ENCODE peak calls at places on chromosome 13, in nine cellular contexts. V, J, X, N, U, H, C, S and D are unnamed samples.

GRCh38 chr13:50910483-50910805 is 853 bp downstream of the RNASEH2B start:
- DNase-seq in V (no peak), J (no peak), X (peak; percentile 25), N (no peak), U (no peak), H (peak; percentile 31), C (no peak), S (peak; percentile 48), D (no peak)

GRCh38 chr13:113959198-113959597 is 14.7 kb downstream of the C13orf46 start:
- DNase-seq in V (no peak), J (peak; percentile 3), X (no peak), N (no peak), U (no peak), H (no peak), C (no peak), S (no peak), D (no peak)

GRCh38 chr13:67080351-67080750 is 149.8 kb downstream of the PCDH9 start:
- DNase-seq in V (no peak), J (no peak), X (no peak), N (no peak), U (no peak), H (no peak), C (no peak), S (no peak), D (no peak)

GRCh38 chr13:23504188-23504587 is 66.0 kb upstream of the TNFRSF19 start:
- DNase-seq in V (no peak), J (no peak), X (peak; percentile 43), N (no peak), U (no peak), H (no peak), C (no peak), S (no peak), D (no peak)

GRCh38 chr13:81017525-81018152 is 676.7 kb upstream of the SPRY2 start:
- DNase-seq in V (no peak), J (no peak), X (no peak), N (no peak), U (peak; percentile 13), H (peak; percentile 79), C (no peak), S (peak; percentile 48), D (peak; percentile 62)

GRCh38 chr13:41470187-41470586 is 12.8 kb downstream of the RGCC start:
- DNase-seq in V (no peak), J (no peak), X (no peak), N (no peak), U (no peak), H (no peak), C (no peak), S (no peak), D (no peak)

GRCh38 chr13:45511310-45512147 is 46.8 kb downstream of the COG3 start:
- DNase-seq in V (no peak), J (no peak), X (peak; percentile 33), N (peak; percentile 55), U (no peak), H (peak; percentile 56), C (no peak), S (peak; percentile 68), D (peak; percentile 87)

GRCh38 chr13:40445557-40445990 is 220.9 kb downstream of the FOXO1 start:
- DNase-seq in V (no peak), J (peak; percentile 62), X (peak; percentile 44), N (no peak), U (peak; percentile 22), H (peak; percentile 15), C (no peak), S (peak; percentile 83), D (no peak)

GRCh38 chr13:77459616-77460015 is 75.9 kb upstream of the SCEL start:
- DNase-seq in V (no peak), J (no peak), X (no peak), N (no peak), U (no peak), H (no peak), C (no peak), S (no peak), D (no peak)

GRCh38 chr13:29817604-29818378 is 32.6 kb downstream of the UBL3 start:
- DNase-seq in V (no peak), J (no peak), X (no peak), N (no peak), U (no peak), H (no peak), C (no peak), S (no peak), D (no peak)

GRCh38 chr13:92251815-92252214 is 853.4 kb downstream of the GPC5 start:
- DNase-seq in V (no peak), J (no peak), X (no peak), N (no peak), U (no peak), H (no peak), C (no peak), S (no peak), D (no peak)

GRCh38 chr13:50068508-50068907 is 53.3 kb downstream of the KCNRG start:
- DNase-seq in V (no peak), J (no peak), X (no peak), N (no peak), U (no peak), H (no peak), C (no peak), S (no peak), D (no peak)

GRCh38 chr13:100156786-100157185 is 67.9 kb downstream of the PCCA start:
- DNase-seq in V (no peak), J (no peak), X (no peak), N (no peak), U (no peak), H (no peak), C (no peak), S (peak; percentile 20), D (no peak)

GRCh38 chr13:109869312-109870237 is 83.2 kb upstream of the IRS2 start:
- DNase-seq in V (peak; percentile 66), J (peak; percentile 87), X (peak; percentile 90), N (no peak), U (no peak), H (peak; percentile 98), C (no peak), S (peak; percentile 79), D (no peak)

GRCh38 chr13:34577051-34577450 is 365.0 kb upstream of the NBEA start:
- DNase-seq in V (no peak), J (no peak), X (no peak), N (no peak), U (peak; percentile 13), H (no peak), C (no peak), S (peak; percentile 13), D (no peak)

GRCh38 chr13:29909975-29910674 is 59.7 kb upstream of the UBL3 start:
- DNase-seq in V (no peak), J (no peak), X (no peak), N (no peak), U (no peak), H (no peak), C (no peak), S (no peak), D (no peak)